ENCODE peak calls at places on chromosomes 16 and 17, in nine cellular contexts. T is NCI-H510A; N is SHP77; Z is HTR-8/SVneo; Y is Daoy; S is CD4-positive, alpha-beta T cell; M is AG08395; Q is ureter; B is A172. H is an unnamed sample.

GRCh38 chr17:81433656-81434055 is 38.4 kb downstream of the BAHCC1 start:
- DNase-seq in T (no peak), N (no peak), Z (no peak), Y (no peak), S (no peak), M (no peak), Q (no peak), B (no peak), H (no peak)

GRCh38 chr17:50356418-50356817 is 10.5 kb downstream of the XYLT2 start:
- DNase-seq in T (no peak), N (no peak), Z (no peak), Y (no peak), S (no peak), M (no peak), Q (peak), B (no peak), H (no peak)

GRCh38 chr16:20763461-20764232 is at the start of gene ACSM3:
- DNase-seq in T (no peak), N (no peak), Z (peak), Y (peak), S (peak), M (peak), Q (peak), B (peak), H (peak)

GRCh38 chr16:18931756-18932155 is 5.5 kb upstream of the SMG1 start:
- DNase-seq in T (no peak), N (no peak), Z (no peak), Y (no peak), S (no peak), M (no peak), Q (no peak), B (no peak), H (no peak)

GRCh38 chr16:86889974-86890373 is 311.6 kb downstream of the FOXL1 start:
- DNase-seq in T (no peak), N (no peak), Z (no peak), Y (no peak), S (no peak), M (no peak), Q (no peak), B (no peak), H (no peak)

GRCh38 chr16:31435341-31436220 is 7.0 kb downstream of the ZNF843 start:
- DNase-seq in T (no peak), N (no peak), Z (no peak), Y (no peak), S (no peak), M (no peak), Q (no peak), B (no peak), H (no peak)

GRCh38 chr17:10713336-10713735 is 15.9 kb downstream of the ADPRM start:
- DNase-seq in T (no peak), N (no peak), Z (no peak), Y (no peak), S (no peak), M (no peak), Q (no peak), B (no peak), H (no peak)

GRCh38 chr16:50640391-50640790 is 40.7 kb downstream of the SNX20 start:
- DNase-seq in T (no peak), N (no peak), Z (no peak), Y (no peak), S (no peak), M (peak), Q (no peak), B (peak), H (no peak)

GRCh38 chr17:31249742-31250141 is 47.3 kb downstream of the OMG start:
- DNase-seq in T (no peak), N (no peak), Z (no peak), Y (no peak), S (no peak), M (no peak), Q (no peak), B (no peak), H (no peak)

GRCh38 chr16:7344806-7345416 is 12.3 kb downstream of the RBFOX1 start:
- DNase-seq in T (no peak), N (no peak), Z (no peak), Y (no peak), S (no peak), M (no peak), Q (no peak), B (no peak), H (no peak)

GRCh38 chr16:82715160-82715559 is 88.4 kb downstream of the CDH13 start:
- DNase-seq in T (no peak), N (no peak), Z (no peak), Y (no peak), S (no peak), M (no peak), Q (no peak), B (no peak), H (no peak)

GRCh38 chr16:85337910-85338637 is 225.8 kb upstream of the CIBAR2 start:
- DNase-seq in T (no peak), N (no peak), Z (no peak), Y (no peak), S (no peak), M (no peak), Q (no peak), B (no peak), H (no peak)

GRCh38 chr17:80751460-80752368 is 207.1 kb downstream of the RPTOR start:
- DNase-seq in T (peak), N (no peak), Z (no peak), Y (no peak), S (no peak), M (peak), Q (no peak), B (no peak), H (no peak)

GRCh38 chr16:89371386-89371785 is 119.0 kb downstream of the ANKRD11 start:
- DNase-seq in T (no peak), N (no peak), Z (no peak), Y (no peak), S (no peak), M (no peak), Q (no peak), B (no peak), H (no peak)

GRCh38 chr17:60139438-60140285 is 10.1 kb upstream of the CA4 start:
- DNase-seq in T (no peak), N (no peak), Z (peak), Y (peak), S (peak), M (peak), Q (peak), B (no peak), H (peak)

GRCh38 chr17:75738218-75738802 is 17.1 kb downstream of the ITGB4 start:
- DNase-seq in T (no peak), N (no peak), Z (no peak), Y (no peak), S (no peak), M (peak), Q (no peak), B (peak), H (no peak)

GRCh38 chr17:80348551-80349436 is 66.2 kb upstream of the ENDOV start:
- DNase-seq in T (no peak), N (no peak), Z (peak), Y (no peak), S (no peak), M (peak), Q (no peak), B (peak), H (peak)

GRCh38 chr16:56195151-56195550 is 3.9 kb downstream of the GNAO1 start:
- DNase-seq in T (no peak), N (no peak), Z (no peak), Y (peak), S (no peak), M (no peak), Q (no peak), B (no peak), H (no peak)

GRCh38 chr16:77916111-77916510 is 106.2 kb upstream of the CLEC3A start:
- DNase-seq in T (no peak), N (no peak), Z (no peak), Y (no peak), S (no peak), M (no peak), Q (no peak), B (no peak), H (no peak)

GRCh38 chr16:75263963-75264445 is 12.6 kb upstream of the BCAR1 start:
- DNase-seq in T (no peak), N (no peak), Z (no peak), Y (no peak), S (no peak), M (peak), Q (no peak), B (peak), H (no peak)

GRCh38 chr17:29039764-29040598 is 3.0 kb upstream of the PIPOX start:
- DNase-seq in T (no peak), N (no peak), Z (peak), Y (peak), S (no peak), M (peak), Q (no peak), B (peak), H (peak)

GRCh38 chr16:72098936-72099335 is 5.3 kb downstream of the DHX38 start:
- DNase-seq in T (no peak), N (no peak), Z (no peak), Y (no peak), S (no peak), M (no peak), Q (no peak), B (no peak), H (no peak)

GRCh38 chr16:28513484-28514181 is 7.0 kb upstream of the IL27 start:
- DNase-seq in T (no peak), N (no peak), Z (no peak), Y (no peak), S (no peak), M (no peak), Q (no peak), B (peak), H (no peak)

GRCh38 chr17:32483451-32484019 is 3.3 kb upstream of the CDK5R1 start:
- DNase-seq in T (peak), N (peak), Z (peak), Y (peak), S (peak), M (peak), Q (peak), B (peak), H (peak)

GRCh38 chr16:12291989-12292759 is 315.6 kb downstream of the SNX29 start:
- DNase-seq in T (no peak), N (no peak), Z (no peak), Y (no peak), S (no peak), M (no peak), Q (no peak), B (no peak), H (no peak)

GRCh38 chr16:3554351-3554928 is 22.8 kb downstream of the NLRC3 start:
- DNase-seq in T (no peak), N (no peak), Z (no peak), Y (no peak), S (no peak), M (no peak), Q (no peak), B (no peak), H (no peak)

GRCh38 chr16:70703041-70703834 is 17.4 kb upstream of the MTSS2 start:
- DNase-seq in T (no peak), N (peak), Z (no peak), Y (peak), S (no peak), M (peak), Q (no peak), B (peak), H (peak)

H was measured in A673.